ENCODE peak calls at places on chromosomes 4 and X, in four cellular contexts. D is PC-3, B is hepatocyte, P is HCT116. U is an unnamed sample.

GRCh38 chr4:185933078-185933581 is 121.1 kb upstream of the SORBS2 start:
- DNase-seq in D (peak; percentile 28), B (no peak), P (no peak), U (no peak)

GRCh38 chrX:29941292-29941691 is 274.1 kb upstream of the MAGEB2 start:
- DNase-seq in D (no peak), B (peak; percentile 19), P (no peak), U (no peak)

GRCh38 chrX:4570141-4570540 is 856.7 kb upstream of the PRKX start:
- DNase-seq in D (peak; percentile 65), B (peak; percentile 54), P (no peak), U (no peak)

GRCh38 chrX:1485033-1485432 is 32.3 kb upstream of the ASMTL start:
- DNase-seq in D (no peak), B (no peak), P (no peak), U (no peak)

GRCh38 chr4:972651-973424 is 531 bp downstream of the DGKQ start:
- DNase-seq in D (peak; percentile 13), B (peak; percentile 57), P (no peak), U (peak; percentile 59)

GRCh38 chr4:42523066-42523718 is 125.9 kb downstream of the SHISA3 start:
- DNase-seq in D (no peak), B (no peak), P (no peak), U (no peak)

GRCh38 chrX:140589657-140590056 is 84.8 kb upstream of the SOX3 start:
- DNase-seq in D (no peak), B (no peak), P (no peak), U (no peak)

GRCh38 chr4:793941-794621 is 31.8 kb downstream of the CPLX1 start:
- DNase-seq in D (no peak), B (no peak), P (no peak), U (no peak)

GRCh38 chr4:110970642-110971041 is 347.8 kb upstream of the PITX2 start:
- DNase-seq in D (peak; percentile 53), B (peak; percentile 70), P (peak; percentile 65), U (peak; percentile 79)

GRCh38 chrX:3526084-3526483 is 179.6 kb upstream of the MXRA5 start:
- DNase-seq in D (no peak), B (no peak), P (no peak), U (no peak)

DNA sequence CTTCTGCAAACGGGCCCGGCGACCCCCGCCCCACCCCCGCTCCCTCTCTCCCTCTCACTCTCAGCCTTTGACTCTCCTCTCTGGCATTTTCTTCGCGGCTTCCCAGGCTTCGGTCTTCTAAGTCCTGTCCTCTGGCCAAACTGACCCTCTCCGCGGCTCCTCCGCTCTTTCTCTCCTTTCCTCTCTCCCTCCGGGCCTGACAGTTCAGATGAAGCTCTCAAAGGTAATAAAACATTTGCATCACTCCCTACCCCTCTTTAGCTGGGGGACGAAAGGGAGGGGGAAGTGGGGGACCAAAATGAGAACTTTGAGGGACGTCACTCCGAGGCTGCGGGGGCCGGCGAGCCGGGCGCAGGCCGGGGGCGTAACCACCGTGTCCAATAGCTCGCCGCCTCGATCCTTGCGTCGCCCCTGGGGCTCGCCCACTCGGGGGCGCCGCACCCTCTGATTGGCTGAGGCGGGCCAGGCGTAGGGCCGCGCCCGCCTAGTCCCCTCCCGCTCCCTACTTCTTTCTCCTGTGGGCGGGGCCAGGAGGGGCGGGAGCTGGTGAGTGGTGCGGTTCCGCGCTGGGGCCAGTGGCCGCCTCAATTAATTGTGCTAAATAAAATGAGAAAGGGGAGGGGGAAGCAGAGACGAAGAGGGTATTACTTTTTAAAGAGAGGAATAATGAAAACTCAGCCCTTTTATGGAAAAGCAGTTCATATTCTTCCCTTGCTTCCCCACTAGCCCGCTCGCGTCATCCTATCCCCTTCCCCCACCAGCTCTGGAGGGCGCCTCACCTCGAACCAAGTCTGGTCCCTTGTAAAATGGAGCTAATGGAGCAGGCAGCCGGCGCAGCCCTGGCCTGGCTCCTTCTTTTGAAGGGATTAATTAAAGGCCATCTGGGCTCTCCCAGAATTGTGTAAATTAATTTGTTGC is at the start of gene NKX6-1:
- DNase-seq in D (peak; percentile 91), B (peak; percentile 83), P (peak; percentile 87), U (peak; percentile 99)
- TF ChIP-seq EZH2 in D (no peak), B (peak; percentile 35), P (no peak), U (no peak)

GRCh38 chr4:2231082-2231481 is 10.8 kb downstream of the HAUS3 start:
- DNase-seq in D (no peak), B (no peak), P (no peak), U (no peak)
- TF ChIP-seq EZH2 in D (no peak), B (no peak), P (no peak), U (no peak)

DNA sequence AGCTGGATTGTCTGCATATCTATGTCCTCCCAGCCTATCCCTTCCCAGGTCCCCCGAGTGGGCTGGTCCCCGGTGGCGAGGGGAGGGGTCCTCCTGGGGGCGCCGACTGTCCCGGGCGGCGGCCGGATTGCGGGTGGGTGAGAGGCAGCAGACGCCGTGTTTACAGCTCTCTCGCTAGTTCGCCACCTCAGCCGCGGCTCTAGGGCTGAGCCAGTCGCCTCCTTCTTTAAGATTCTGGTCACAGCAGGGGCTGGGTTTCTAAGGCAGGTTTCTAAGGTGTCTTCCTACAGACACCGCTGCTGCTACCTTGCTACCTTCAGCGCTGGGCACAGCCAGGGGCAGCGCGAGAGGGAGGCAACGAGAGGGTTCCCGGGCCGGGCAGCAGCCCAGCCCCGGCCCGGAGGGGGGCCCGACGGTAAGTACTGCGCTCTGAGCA is 57.2 kb downstream of the FRMPD3 start:
- DNase-seq in D (no peak), B (no peak), P (no peak), U (no peak)
- TF ChIP-seq EZH2 in D (no peak), B (peak; percentile 71), P (no peak), U (peak; percentile 60)

GRCh38 chr4:151700566-151701316 is 60.1 kb downstream of the GATB start:
- DNase-seq in D (no peak), B (no peak), P (no peak), U (no peak)
- TF ChIP-seq EZH2 in D (no peak), B (no peak), P (no peak), U (no peak)

U was measured in neural progenitor cell.